ENCODE peak calls at places on chromosome 17, in seven cellular contexts. U, W, B, J, G, A and D are unnamed samples.

GRCh38 chr17:77455111-77455877 is 314.5 kb downstream of the SEC14L1 start:
- DNase-seq in A (no peak), G (no peak), W (no peak), J (peak), U (peak), B (no peak), D (no peak)

GRCh38 chr17:19305761-19306159 is 56.8 kb downstream of the B9D1 start:
- DNase-seq in W (no peak), U (no peak), A (no peak), B (no peak), J (no peak), G (no peak), D (no peak)

GRCh38 chr17:42097691-42098661 is at the start of gene ZNF385C:
- DNase-seq in J (no peak), G (peak), U (no peak), A (no peak), W (peak), B (no peak), D (no peak)

GRCh38 chr17:63516910-63517824 is 6.0 kb upstream of the KCNH6 start:
- DNase-seq in A (peak), J (peak), U (peak), G (no peak), B (peak), W (no peak), D (no peak)

GRCh38 chr17:80348551-80349436 is 66.2 kb upstream of the ENDOV start:
- DNase-seq in A (no peak), W (no peak), G (no peak), B (peak), J (peak), U (peak), D (no peak)

GRCh38 chr17:5354310-5354709 is 65.2 kb downstream of the NUP88 start:
- DNase-seq in A (no peak), B (no peak), G (no peak), W (no peak), J (no peak), U (no peak), D (no peak)

GRCh38 chr17:73749337-73749807 is 105.1 kb upstream of the SDK2 start:
- DNase-seq in W (no peak), B (no peak), A (no peak), U (no peak), J (no peak), G (no peak), D (no peak)

GRCh38 chr17:47253541-47254402 is at the start of gene ITGB3:
- DNase-seq in J (peak), G (peak), W (peak), A (peak), U (peak), B (peak), D (peak)

GRCh38 chr17:43129671-43130010 is 4.5 kb upstream of the BRCA1 start:
- DNase-seq in W (no peak), G (no peak), U (no peak), J (no peak), B (no peak), A (no peak), D (no peak)

GRCh38 chr17:74519951-74520553 is 11.2 kb downstream of the CD300LB start:
- DNase-seq in U (no peak), B (no peak), G (no peak), A (no peak), J (no peak), W (no peak), D (no peak)

GRCh38 chr17:75722076-75722475 is 817 bp downstream of the ITGB4 start:
- DNase-seq in A (no peak), U (no peak), J (no peak), W (no peak), G (no peak), B (no peak), D (no peak)

GRCh38 chr17:77125432-77125901 is 15.3 kb upstream of the SEC14L1 start:
- DNase-seq in A (peak), W (no peak), U (peak), G (no peak), J (peak), B (no peak), D (no peak)

GRCh38 chr17:49035470-49036269 is 38.5 kb downstream of the IGF2BP1 start:
- DNase-seq in B (peak), G (peak), J (peak), U (peak), A (peak), W (peak), D (no peak)

GRCh38 chr17:4304417-4305027 is 40.7 kb upstream of the ANKFY1 start:
- DNase-seq in A (peak), W (no peak), B (peak), U (peak), J (peak), G (no peak), D (peak)

GRCh38 chr17:43740541-43740940 is 18.1 kb downstream of the SOST start:
- DNase-seq in W (no peak), G (no peak), U (peak), J (no peak), A (no peak), B (no peak), D (no peak)

GRCh38 chr17:62705781-62706597 is 78.5 kb downstream of the MRC2 start:
- DNase-seq in U (peak), W (peak), G (peak), A (no peak), J (peak), B (peak), D (no peak)

GRCh38 chr17:64679710-64680216 is 17.7 kb upstream of the SMURF2 start:
- DNase-seq in G (no peak), W (no peak), U (peak), J (peak), A (peak), B (peak), D (no peak)

GRCh38 chr17:40225151-40225550 is 6.0 kb downstream of the WIPF2 start:
- DNase-seq in G (no peak), W (no peak), J (no peak), B (no peak), A (no peak), U (no peak), D (no peak)

GRCh38 chr17:40218740-40219072 is 398 bp upstream of the WIPF2 start:
- DNase-seq in U (peak), B (peak), G (peak), W (peak), A (peak), J (peak), D (peak)

GRCh38 chr17:40219073-40219860 is at the start of gene WIPF2:
- DNase-seq in W (peak), U (peak), J (peak), G (peak), B (peak), A (peak), D (peak)

GRCh38 chr17:40224707-40225092 is 5.6 kb downstream of the WIPF2 start:
- DNase-seq in A (no peak), J (no peak), W (no peak), G (no peak), B (no peak), U (peak), D (no peak)
- H3K4ac ChIP-seq in A (peak), J (no peak), W (no peak), G (no peak), B (no peak), U (no peak), D (no peak)

GRCh38 chr17:45201457-45201856 is 20.2 kb upstream of the FMNL1 start:
- DNase-seq in U (no peak), G (no peak), J (no peak), A (peak), B (no peak), W (no peak), D (no peak)
- H2BK120ac ChIP-seq in U (no peak), G (no peak), J (no peak), A (no peak), B (no peak), W (no peak), D (no peak)

GRCh38 chr17:29165261-29165660 is 14.9 kb downstream of the MYO18A start:
- DNase-seq in G (no peak), U (no peak), B (no peak), W (no peak), J (no peak), A (no peak), D (no peak)
- H3K4ac ChIP-seq in G (no peak), U (no peak), B (no peak), W (no peak), J (no peak), A (no peak), D (no peak)

GRCh38 chr17:8746501-8747236 is 2.0 kb upstream of the CCDC42 start:
- DNase-seq in A (peak), G (no peak), U (peak), J (peak), B (peak), W (peak), D (no peak)
- H2BK120ac ChIP-seq in A (no peak), G (no peak), U (peak), J (no peak), B (no peak), W (no peak), D (no peak)

GRCh38 chr17:58618336-58618735 is 73.5 kb downstream of the TEX14 start:
- DNase-seq in G (no peak), W (no peak), U (no peak), A (no peak), B (no peak), J (no peak), D (no peak)

GRCh38 chr17:58617563-58617962 is 74.3 kb downstream of the TEX14 start:
- DNase-seq in B (peak), A (no peak), G (no peak), J (no peak), U (no peak), W (no peak), D (no peak)

GRCh38 chr17:58615768-58616659 is 75.8 kb downstream of the TEX14 start:
- DNase-seq in U (no peak), W (no peak), A (no peak), B (no peak), J (no peak), G (no peak), D (no peak)

GRCh38 chr17:58611331-58611730 is 80.5 kb downstream of the TEX14 start:
- DNase-seq in U (no peak), J (no peak), A (no peak), B (no peak), W (no peak), G (no peak), D (no peak)

GRCh38 chr17:58614854-58615409 is 76.9 kb downstream of the TEX14 start:
- DNase-seq in W (peak), J (no peak), A (no peak), G (no peak), B (peak), U (no peak), D (no peak)
- H3K4ac ChIP-seq in W (no peak), J (no peak), A (no peak), G (no peak), B (no peak), U (no peak), D (no peak)